ENCODE peak calls at places on chromosomes 12 and 14, in seven cellular contexts. One of them, this sample, is unnamed.

GRCh38 chr12:65305346-65305950 is 27.0 kb downstream of the MSRB3 start:
- DNase-seq in fibroblast of lung: no peak
- DNase-seq in fibroblast of pulmonary artery: no peak
- DNase-seq in foreskin fibroblast: no peak
- DNase-seq in A549: no peak
- DNase-seq in cardiac muscle cell: no peak
- DNase-seq in A673: no peak
- DNase-seq in this sample: no peak

GRCh38 chr12:68381476-68381875 is 49.3 kb upstream of the MDM1 start:
- DNase-seq in fibroblast of lung: no peak
- DNase-seq in fibroblast of pulmonary artery: no peak
- DNase-seq in foreskin fibroblast: no peak
- DNase-seq in A549: no peak
- DNase-seq in cardiac muscle cell: no peak
- DNase-seq in A673: no peak
- DNase-seq in this sample: no peak

GRCh38 chr12:108190529-108190928 is 61.4 kb downstream of the WSCD2 start:
- DNase-seq in fibroblast of lung: no peak
- DNase-seq in fibroblast of pulmonary artery: no peak
- DNase-seq in foreskin fibroblast: no peak
- DNase-seq in A549: no peak
- DNase-seq in cardiac muscle cell: no peak
- DNase-seq in A673: no peak
- DNase-seq in this sample: no peak

GRCh38 chr12:81610955-81611889 is 147.9 kb downstream of the PPFIA2 start:
- DNase-seq in fibroblast of lung: no peak
- DNase-seq in fibroblast of pulmonary artery: peak; percentile 6
- DNase-seq in foreskin fibroblast: no peak
- DNase-seq in A549: peak; percentile 51
- DNase-seq in cardiac muscle cell: peak; percentile 8
- DNase-seq in A673: peak; percentile 18
- DNase-seq in this sample: no peak

GRCh38 chr12:19972325-19973288 is 395.7 kb upstream of the PDE3A start:
- DNase-seq in fibroblast of lung: peak; percentile 58
- DNase-seq in fibroblast of pulmonary artery: no peak
- DNase-seq in foreskin fibroblast: no peak
- DNase-seq in A549: no peak
- DNase-seq in cardiac muscle cell: no peak
- DNase-seq in A673: no peak
- DNase-seq in this sample: peak; percentile 30

GRCh38 chr14:22515961-22516360 is 73.1 kb downstream of the DAD1 start:
- DNase-seq in fibroblast of lung: no peak
- DNase-seq in fibroblast of pulmonary artery: no peak
- DNase-seq in foreskin fibroblast: no peak
- DNase-seq in A549: no peak
- DNase-seq in cardiac muscle cell: no peak
- DNase-seq in A673: no peak
- DNase-seq in this sample: no peak

GRCh38 chr12:130920711-130921381 is 32.9 kb upstream of the ADGRD1 start:
- DNase-seq in fibroblast of lung: peak; percentile 1
- DNase-seq in fibroblast of pulmonary artery: peak; percentile 69
- DNase-seq in foreskin fibroblast: peak; percentile 71
- DNase-seq in A549: peak; percentile 51
- DNase-seq in cardiac muscle cell: peak; percentile 87
- DNase-seq in A673: no peak
- DNase-seq in this sample: no peak

GRCh38 chr14:105069887-105070759 is 4.9 kb upstream of the GPR132 start:
- DNase-seq in fibroblast of lung: no peak
- DNase-seq in fibroblast of pulmonary artery: peak; percentile 22
- DNase-seq in foreskin fibroblast: peak; percentile 49
- DNase-seq in A549: no peak
- DNase-seq in cardiac muscle cell: peak; percentile 53
- DNase-seq in A673: no peak
- DNase-seq in this sample: no peak

GRCh38 chr12:113361574-113362370 is 3.4 kb downstream of the PLBD2 start:
- DNase-seq in fibroblast of lung: no peak
- DNase-seq in fibroblast of pulmonary artery: no peak
- DNase-seq in foreskin fibroblast: no peak
- DNase-seq in A549: no peak
- DNase-seq in cardiac muscle cell: peak; percentile 3
- DNase-seq in A673: no peak
- DNase-seq in this sample: no peak

GRCh38 chr12:73421832-73422231 is 1115.8 kb upstream of the ATXN7L3B start:
- DNase-seq in fibroblast of lung: peak; percentile 16
- DNase-seq in fibroblast of pulmonary artery: no peak
- DNase-seq in foreskin fibroblast: no peak
- DNase-seq in A549: no peak
- DNase-seq in cardiac muscle cell: no peak
- DNase-seq in A673: no peak
- DNase-seq in this sample: peak; percentile 42

GRCh38 chr14:104086661-104087461 is 1.4 kb downstream of the ASPG start:
- DNase-seq in fibroblast of lung: no peak
- DNase-seq in fibroblast of pulmonary artery: no peak
- DNase-seq in foreskin fibroblast: no peak
- DNase-seq in A549: no peak
- DNase-seq in cardiac muscle cell: no peak
- DNase-seq in A673: no peak
- DNase-seq in this sample: no peak

GRCh38 chr12:5927732-5928516 is 17.1 kb downstream of the ANO2 start:
- DNase-seq in fibroblast of lung: no peak
- DNase-seq in fibroblast of pulmonary artery: no peak
- DNase-seq in foreskin fibroblast: no peak
- DNase-seq in A549: no peak
- DNase-seq in cardiac muscle cell: no peak
- DNase-seq in A673: no peak
- DNase-seq in this sample: no peak

GRCh38 chr12:3231399-3231876 is 154.3 kb downstream of the TSPAN9 start:
- DNase-seq in fibroblast of lung: peak; percentile 10
- DNase-seq in fibroblast of pulmonary artery: no peak
- DNase-seq in foreskin fibroblast: no peak
- DNase-seq in A549: no peak
- DNase-seq in cardiac muscle cell: no peak
- DNase-seq in A673: no peak
- DNase-seq in this sample: no peak

GRCh38 chr12:123410041-123410412 is 26.1 kb downstream of the KMT5A start:
- DNase-seq in fibroblast of lung: no peak
- DNase-seq in fibroblast of pulmonary artery: no peak
- DNase-seq in foreskin fibroblast: no peak
- DNase-seq in A549: no peak
- DNase-seq in cardiac muscle cell: no peak
- DNase-seq in A673: no peak
- DNase-seq in this sample: no peak

GRCh38 chr14:50087350-50088116 is 28.8 kb downstream of the VCPKMT start:
- DNase-seq in fibroblast of lung: no peak
- DNase-seq in fibroblast of pulmonary artery: no peak
- DNase-seq in foreskin fibroblast: no peak
- DNase-seq in A549: no peak
- DNase-seq in cardiac muscle cell: no peak
- DNase-seq in A673: no peak
- DNase-seq in this sample: no peak

GRCh38 chr12:64779349-64779974 is 20.3 kb upstream of the GNS start:
- DNase-seq in fibroblast of lung: no peak
- DNase-seq in fibroblast of pulmonary artery: no peak
- DNase-seq in foreskin fibroblast: no peak
- DNase-seq in A549: no peak
- DNase-seq in cardiac muscle cell: no peak
- DNase-seq in A673: peak; percentile 27
- DNase-seq in this sample: no peak

GRCh38 chr12:55946553-55946952 is 15.6 kb downstream of the DGKA start:
- DNase-seq in fibroblast of lung: no peak
- DNase-seq in fibroblast of pulmonary artery: no peak
- DNase-seq in foreskin fibroblast: no peak
- DNase-seq in A549: no peak
- DNase-seq in cardiac muscle cell: no peak
- DNase-seq in A673: no peak
- DNase-seq in this sample: no peak

GRCh38 chr12:89166525-89166934 is 185.8 kb downstream of the DUSP6 start:
- DNase-seq in fibroblast of lung: peak; percentile 68
- DNase-seq in fibroblast of pulmonary artery: peak; percentile 87
- DNase-seq in foreskin fibroblast: peak; percentile 31
- DNase-seq in A549: peak; percentile 36
- DNase-seq in cardiac muscle cell: peak; percentile 72
- DNase-seq in A673: no peak
- DNase-seq in this sample: peak; percentile 85

GRCh38 chr14:34363733-34364134 is 98.3 kb downstream of the SPTSSA start:
- DNase-seq in fibroblast of lung: peak; percentile 48
- DNase-seq in fibroblast of pulmonary artery: peak; percentile 93
- DNase-seq in foreskin fibroblast: no peak
- DNase-seq in A549: no peak
- DNase-seq in cardiac muscle cell: peak; percentile 85
- DNase-seq in A673: no peak
- DNase-seq in this sample: no peak

GRCh38 chr12:42884116-42884515 is 294.6 kb upstream of the PRICKLE1 start:
- DNase-seq in fibroblast of lung: peak; percentile 30
- DNase-seq in fibroblast of pulmonary artery: no peak
- DNase-seq in foreskin fibroblast: no peak
- DNase-seq in A549: no peak
- DNase-seq in cardiac muscle cell: no peak
- DNase-seq in A673: no peak
- DNase-seq in this sample: no peak

GRCh38 chr12:82510386-82510785 is 152.1 kb downstream of the METTL25 start:
- DNase-seq in fibroblast of lung: no peak
- DNase-seq in fibroblast of pulmonary artery: no peak
- DNase-seq in foreskin fibroblast: no peak
- DNase-seq in A549: no peak
- DNase-seq in cardiac muscle cell: no peak
- DNase-seq in A673: no peak
- DNase-seq in this sample: no peak

GRCh38 chr12:100153131-100153530 is 10.5 kb upstream of the BLTP3B start:
- DNase-seq in fibroblast of lung: no peak
- DNase-seq in fibroblast of pulmonary artery: no peak
- DNase-seq in foreskin fibroblast: no peak
- DNase-seq in A549: no peak
- DNase-seq in cardiac muscle cell: no peak
- DNase-seq in A673: no peak
- DNase-seq in this sample: no peak

GRCh38 chr12:50537538-50537919 is 32.7 kb downstream of the DIP2B start:
- DNase-seq in fibroblast of lung: peak; percentile 87
- DNase-seq in fibroblast of pulmonary artery: no peak
- DNase-seq in foreskin fibroblast: peak; percentile 50
- DNase-seq in A549: peak; percentile 40
- DNase-seq in cardiac muscle cell: no peak
- DNase-seq in A673: no peak
- DNase-seq in this sample: peak; percentile 29

GRCh38 chr14:26855051-26855753 is 257.4 kb upstream of the NOVA1 start:
- DNase-seq in fibroblast of lung: peak; percentile 43
- DNase-seq in fibroblast of pulmonary artery: peak; percentile 68
- DNase-seq in foreskin fibroblast: peak; percentile 22
- DNase-seq in A549: no peak
- DNase-seq in cardiac muscle cell: peak; percentile 50
- DNase-seq in A673: no peak
- DNase-seq in this sample: no peak

GRCh38 chr12:13347241-13348043 is 150.9 kb downstream of the EMP1 start:
- DNase-seq in fibroblast of lung: peak; percentile 79
- DNase-seq in fibroblast of pulmonary artery: peak; percentile 36
- DNase-seq in foreskin fibroblast: peak; percentile 93
- DNase-seq in A549: peak; percentile 69
- DNase-seq in cardiac muscle cell: peak; percentile 45
- DNase-seq in A673: peak; percentile 11
- DNase-seq in this sample: peak; percentile 71
- TF ChIP-seq CTCF in fibroblast of lung: no peak
- TF ChIP-seq CTCF in fibroblast of pulmonary artery: no peak
- TF ChIP-seq CTCF in foreskin fibroblast: peak; percentile 23
- TF ChIP-seq CTCF in A549: peak; percentile 30
- TF ChIP-seq CTCF in cardiac muscle cell: no peak
- TF ChIP-seq CTCF in A673: no peak
- TF ChIP-seq CTCF in this sample: peak; percentile 16

DNA sequence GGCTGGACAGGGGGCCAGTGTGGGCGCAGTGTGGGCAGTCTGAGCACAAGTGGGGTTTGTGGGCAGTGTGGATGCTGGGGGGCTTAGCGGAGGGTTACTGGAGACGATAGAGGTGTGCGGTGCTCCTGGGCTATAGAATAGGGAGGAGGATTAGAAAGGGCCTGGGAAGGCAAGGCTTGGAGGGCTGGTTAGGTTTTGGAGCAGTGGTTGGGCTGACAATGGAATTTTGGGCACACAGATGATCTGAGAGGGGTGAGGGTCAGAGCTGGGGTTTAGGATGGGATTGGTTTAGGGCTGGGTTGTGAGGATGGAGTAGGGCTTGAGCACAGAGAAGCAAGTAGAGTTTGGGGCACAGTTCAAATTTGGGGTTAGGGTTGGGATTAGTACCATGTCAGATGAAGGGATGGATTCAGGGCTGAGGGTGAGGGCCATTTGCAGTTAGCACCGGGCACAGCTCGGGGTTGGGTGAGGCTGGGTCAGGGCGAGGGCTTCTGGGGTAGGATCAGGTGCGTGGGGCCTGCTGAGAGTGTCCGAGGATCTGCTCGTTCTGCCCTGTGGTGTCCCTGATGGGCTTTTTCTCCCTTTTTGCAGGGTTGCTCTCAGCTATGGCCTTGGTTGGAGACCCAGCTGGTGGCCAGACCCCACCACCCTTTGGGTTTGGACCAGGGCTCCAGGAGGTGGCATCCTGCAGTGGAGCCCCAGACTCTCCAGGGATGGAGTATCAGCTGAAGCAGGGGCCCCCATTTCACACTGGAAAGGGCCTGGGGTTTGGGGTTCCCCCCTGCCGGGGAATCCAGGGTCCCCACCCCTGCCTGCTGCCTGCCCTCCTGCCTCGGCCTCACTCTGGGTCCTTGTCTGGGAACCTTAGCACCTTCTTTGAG is 45.6 kb downstream of the KRT80 start:
- DNase-seq in fibroblast of lung: no peak
- DNase-seq in fibroblast of pulmonary artery: no peak
- DNase-seq in foreskin fibroblast: no peak
- DNase-seq in A549: peak; percentile 47
- DNase-seq in cardiac muscle cell: no peak
- DNase-seq in A673: no peak
- DNase-seq in this sample: no peak
- H3K4me3 ChIP-seq in fibroblast of lung: no peak overlapping the region
- H3K4me3 ChIP-seq in fibroblast of pulmonary artery: no peak overlapping the region
- H3K4me3 ChIP-seq in foreskin fibroblast: no peak overlapping the region
- H3K4me3 ChIP-seq in A549: no peak overlapping the region
- H3K4me3 ChIP-seq in cardiac muscle cell: no peak overlapping the region
- H3K4me3 ChIP-seq in A673: no peak overlapping the region
- H3K4me3 ChIP-seq in this sample: no peak overlapping the region

GRCh38 chr12:16492240-16492639 is 113.7 kb downstream of the LMO3 start:
- DNase-seq in fibroblast of lung: no peak
- DNase-seq in fibroblast of pulmonary artery: no peak
- DNase-seq in foreskin fibroblast: no peak
- DNase-seq in A549: peak; percentile 9
- DNase-seq in cardiac muscle cell: no peak
- DNase-seq in A673: no peak
- DNase-seq in this sample: no peak
- TF ChIP-seq CTCF in fibroblast of lung: no peak
- TF ChIP-seq CTCF in fibroblast of pulmonary artery: no peak
- TF ChIP-seq CTCF in foreskin fibroblast: no peak
- TF ChIP-seq CTCF in A549: no peak
- TF ChIP-seq CTCF in cardiac muscle cell: no peak
- TF ChIP-seq CTCF in A673: no peak
- TF ChIP-seq CTCF in this sample: no peak

GRCh38 chr14:93954900-93955891 is 21.2 kb downstream of the ASB2 start:
- DNase-seq in fibroblast of lung: no peak
- DNase-seq in fibroblast of pulmonary artery: no peak
- DNase-seq in foreskin fibroblast: no peak
- DNase-seq in A549: no peak
- DNase-seq in cardiac muscle cell: no peak
- DNase-seq in A673: no peak
- DNase-seq in this sample: no peak
- H3K4me3 ChIP-seq in fibroblast of lung: no peak overlapping the region
- H3K4me3 ChIP-seq in fibroblast of pulmonary artery: no peak overlapping the region
- H3K4me3 ChIP-seq in foreskin fibroblast: no peak overlapping the region
- H3K4me3 ChIP-seq in A549: no peak overlapping the region
- H3K4me3 ChIP-seq in cardiac muscle cell: peak overlapping the region; percentile 30
- H3K4me3 ChIP-seq in A673: no peak overlapping the region
- H3K4me3 ChIP-seq in this sample: no peak overlapping the region